ENCODE peak calls at places on chromosomes 11 and 22, in nine cellular contexts. J is HuH-7.5; A is naive thymus-derived CD8-positive, alpha-beta T cell; M is stimulated activated CD4-positive, alpha-beta T cell treated with anti-CD3 and anti-CD28 coated beads, Interleukin-12 subunit alpha, Interleukin-12 subunit beta, amount 100 ng/mL, for 4 hours; I is transverse colon; N is EH; D is HuH-7; K is stomach; Q is BJ. C is an unnamed sample.
A peak's percentile ranks its signal among the peaks of the same experiment; 100 is the strongest.

GRCh38 chr11:26947379-26947844 is 46.5 kb upstream of the FIBIN start:
- DNase-seq in D (no peak), M (no peak), J (no peak), N (peak; percentile 100), Q (peak; percentile 100), A (no peak), K (no peak), I (peak; percentile 25), C (peak; percentile 100)

GRCh38 chr11:112366777-112367176 is 106.1 kb upstream of the PLET1 start:
- DNase-seq in M (no peak), A (no peak), Q (peak; percentile 17), I (no peak), J (no peak), N (peak; percentile 58), K (no peak), D (no peak), C (no peak)

GRCh38 chr22:19811811-19812771 is 42.6 kb downstream of the GNB1L start:
- DNase-seq in K (peak; percentile 22), A (no peak), D (no peak), Q (no peak), N (no peak), M (no peak), I (no peak), J (no peak), C (no peak)

GRCh38 chr22:38881464-38881871 is 9.5 kb upstream of the CBX6 start:
- DNase-seq in A (no peak), I (peak; percentile 54), M (no peak), D (no peak), J (no peak), K (peak; percentile 59), Q (peak; percentile 43), N (peak; percentile 95), C (peak; percentile 67)

GRCh38 chr11:111324277-111324720 is 26.0 kb downstream of the POU2AF3 start:
- DNase-seq in I (no peak), M (no peak), J (no peak), A (no peak), N (peak; percentile 75), D (no peak), Q (peak; percentile 72), K (no peak), C (no peak)

GRCh38 chr11:501001-501682 is 5.9 kb downstream of the RNH1 start:
- DNase-seq in K (no peak), J (no peak), Q (no peak), M (no peak), A (no peak), I (no peak), D (no peak), N (no peak), C (no peak)

GRCh38 chr11:131694526-131695424 is 324.4 kb downstream of the NTM start:
- DNase-seq in Q (peak; percentile 18), N (peak; percentile 79), K (peak; percentile 79), A (peak; percentile 36), I (peak; percentile 78), D (peak; percentile 66), M (peak; percentile 49), J (peak; percentile 58), C (no peak)

GRCh38 chr22:37254206-37254866 is 10.3 kb upstream of the RAC2 start:
- DNase-seq in Q (no peak), K (no peak), A (no peak), N (peak; percentile 78), M (no peak), I (no peak), D (no peak), J (no peak), C (no peak)

GRCh38 chr22:36546932-36547331 is 18.0 kb upstream of the EIF3D start:
- DNase-seq in J (no peak), I (no peak), D (no peak), K (no peak), N (peak; percentile 85), Q (no peak), A (no peak), M (no peak), C (peak; percentile 14)